ENCODE peak calls at places on chromosomes 2 and 18, in five cellular contexts. I, N, J, F and T are unnamed samples.

GRCh38 chr2:132757676-132758075 is 87.7 kb upstream of the LYPD1 start:
- DNase-seq in I (no peak), N (no peak), J (no peak), F (no peak), T (no peak)

GRCh38 chr2:501130-501529 is 176.1 kb downstream of the TMEM18 start:
- DNase-seq in I (no peak), N (peak; percentile 27), J (no peak), F (no peak), T (peak; percentile 30)

GRCh38 chr18:8176105-8176504 is 433.1 kb upstream of the RAB12 start:
- DNase-seq in J (no peak), F (no peak), N (no peak), I (no peak), T (no peak)

GRCh38 chr2:213015387-213016165 is 135.8 kb downstream of the IKZF2 start:
- DNase-seq in J (no peak), N (no peak), I (no peak), F (no peak), T (no peak)

GRCh38 chr2:196453613-196454047 is 185.9 kb upstream of the CCDC150 start:
- DNase-seq in J (no peak), I (peak; percentile 55), F (peak; percentile 40), N (peak; percentile 58), T (no peak)

GRCh38 chr2:231356474-231356849 is 39.0 kb upstream of the B3GNT7 start:
- DNase-seq in J (no peak), I (no peak), N (no peak), F (no peak), T (no peak)

GRCh38 chr2:25309402-25309801 is 32.3 kb downstream of the DNMT3A start:
- DNase-seq in J (no peak), F (peak; percentile 67), N (peak; percentile 77), I (peak; percentile 80), T (peak; percentile 64)

GRCh38 chr2:25437881-25438662 is 96.3 kb upstream of the DNMT3A start:
- DNase-seq in I (no peak), N (no peak), F (no peak), J (no peak), T (no peak)

GRCh38 chr2:240915526-240916335 is 9.6 kb downstream of the CROCC2 start:
- DNase-seq in F (no peak), N (no peak), I (peak; percentile 9), J (no peak), T (no peak)

GRCh38 chr2:37005118-37005868 is 39.0 kb upstream of the STRN start:
- DNase-seq in J (no peak), I (peak; percentile 35), F (peak; percentile 30), N (no peak), T (no peak)

GRCh38 chr2:102258386-102259074 is 52.8 kb upstream of the IL1RL1 start:
- DNase-seq in J (peak; percentile 80), N (no peak), I (no peak), F (no peak), T (no peak)

GRCh38 chr2:226660524-226660923 is 139.1 kb downstream of the IRS1 start:
- DNase-seq in N (no peak), J (peak; percentile 77), F (peak; percentile 45), I (no peak), T (no peak)

GRCh38 chr2:207163053-207163814 is 2.5 kb downstream of the KLF7 start:
- DNase-seq in I (no peak), J (no peak), N (no peak), F (no peak), T (no peak)

GRCh38 chr2:8148260-8148880 is 533.5 kb upstream of the ID2 start:
- DNase-seq in F (no peak), I (no peak), J (no peak), N (no peak), T (no peak)

GRCh38 chr2:85409719-85410583 is at the start of gene CAPG:
- DNase-seq in J (no peak), N (no peak), F (peak; percentile 93), I (no peak), T (no peak)

GRCh38 chr2:152486048-152486736 is 151.2 kb downstream of the FMNL2 start:
- DNase-seq in I (no peak), N (no peak), F (peak; percentile 35), J (no peak), T (no peak)

GRCh38 chr2:172674968-172675303 is 60.7 kb upstream of the RAPGEF4 start:
- DNase-seq in J (no peak), N (no peak), I (no peak), F (no peak), T (no peak)

GRCh38 chr2:71226391-71226964 is 425 bp downstream of the PAIP2B start:
- DNase-seq in F (no peak), N (peak; percentile 30), J (no peak), I (peak; percentile 8), T (peak; percentile 40)

GRCh38 chr2:224405841-224406370 is 4.0 kb upstream of the FAM124B start:
- DNase-seq in F (no peak), J (no peak), N (no peak), I (no peak), T (no peak)

GRCh38 chr2:283996-284794 is 3.7 kb downstream of the ALKAL2 start:
- DNase-seq in I (no peak), J (no peak), F (no peak), N (no peak), T (no peak)

DNA sequence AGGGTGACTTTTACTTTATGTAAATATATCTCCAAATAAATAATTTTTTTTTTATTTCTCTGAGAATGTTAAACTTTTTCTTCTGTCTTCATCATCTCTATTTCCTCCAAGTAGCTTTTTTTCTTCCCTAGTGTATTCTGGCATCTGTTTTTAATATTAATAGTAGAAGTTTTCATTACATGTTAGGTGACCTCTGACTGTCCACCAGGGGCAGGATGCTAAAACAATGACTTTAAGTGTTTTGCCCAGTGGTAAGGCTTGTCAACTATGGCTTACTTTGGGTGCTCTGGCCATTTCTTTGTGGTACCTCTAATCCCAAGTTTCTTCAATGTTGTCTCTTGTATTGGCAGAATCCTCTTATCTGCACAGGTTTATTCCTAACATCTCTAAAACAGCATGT is 127.1 kb downstream of the SRBD1 start:
- DNase-seq in N (no peak), F (no peak), I (no peak), J (no peak), T (no peak)
- TF ChIP-seq CTCF in N (peak; percentile 49), F (no peak), I (peak; percentile 61), J (peak; percentile 30), T (peak; percentile 49)

GRCh38 chr2:86621290-86621943 is 2.2 kb downstream of the RNF103 start:
- DNase-seq in I (no peak), N (no peak), F (no peak), J (no peak), T (no peak)
- TF ChIP-seq CTCF in I (no peak), N (no peak), F (no peak), J (no peak), T (peak; percentile 24)

GRCh38 chr2:214591359-214591758 is 180.5 kb downstream of the VWC2L start:
- DNase-seq in J (no peak), F (no peak), N (no peak), I (no peak), T (no peak)
- TF ChIP-seq CTCF in J (peak; percentile 16), F (no peak), N (no peak), I (peak; percentile 45), T (peak; percentile 37)

GRCh38 chr2:73232471-73233153 is 427 bp downstream of the PRADC1 start:
- DNase-seq in I (peak; percentile 21), J (no peak), F (peak; percentile 29), N (no peak), T (no peak)
- TF ChIP-seq CTCF in I (no peak), J (no peak), F (no peak), N (no peak), T (no peak)

GRCh38 chr18:55522011-55522410 is 66.0 kb downstream of the TCF4 start:
- DNase-seq in N (peak; percentile 59), I (peak; percentile 35), F (peak; percentile 50), J (no peak), T (peak; percentile 16)
- TF ChIP-seq CTCF in N (peak; percentile 62), I (peak; percentile 64), F (peak; percentile 14), J (peak; percentile 20), T (peak; percentile 53)

DNA sequence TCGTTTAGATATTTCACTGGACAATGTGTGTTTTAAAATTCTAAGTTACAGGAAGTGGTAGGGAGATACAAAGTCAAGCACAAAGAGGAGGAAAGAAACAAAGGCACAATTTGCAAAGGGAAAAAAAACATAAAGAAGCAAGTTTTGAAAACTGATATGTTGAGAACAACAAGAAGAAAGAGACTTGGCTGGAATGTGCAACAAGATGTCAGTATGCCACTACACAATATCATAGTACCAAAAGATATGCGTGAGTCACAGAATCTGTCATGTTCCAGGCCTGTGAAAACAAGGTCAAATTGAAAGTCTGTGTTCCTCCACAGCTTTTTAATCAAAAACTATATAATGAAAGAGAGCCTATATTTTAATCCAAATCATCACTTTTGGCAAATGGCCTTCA is 12.0 kb downstream of the EXOC6B start:
- DNase-seq in J (no peak), F (no peak), I (no peak), N (no peak), T (no peak)
- TF ChIP-seq CTCF in J (no peak), F (no peak), I (no peak), N (no peak), T (no peak)

GRCh38 chr2:119350311-119350998 is 16.2 kb downstream of the C2orf76 start:
- DNase-seq in F (no peak), N (no peak), J (no peak), I (no peak), T (no peak)
- TF ChIP-seq CTCF in F (no peak), N (no peak), J (no peak), I (peak; percentile 13), T (peak; percentile 19)

GRCh38 chr2:218072478-218073024 is 3.5 kb downstream of the RUFY4 start:
- DNase-seq in N (no peak), J (no peak), F (no peak), I (no peak), T (no peak)

GRCh38 chr2:218073185-218073584 is 4.1 kb downstream of the RUFY4 start:
- DNase-seq in F (no peak), J (no peak), N (no peak), I (no peak), T (no peak)

GRCh38 chr2:218075975-218076811 is 7.1 kb downstream of the RUFY4 start:
- DNase-seq in F (no peak), N (no peak), J (no peak), I (no peak), T (no peak)

GRCh38 chr2:218072002-218072401 is 2.9 kb downstream of the RUFY4 start:
- DNase-seq in J (no peak), I (no peak), F (no peak), N (no peak), T (no peak)

GRCh38 chr2:218074031-218074430 is 5.0 kb downstream of the RUFY4 start:
- DNase-seq in J (no peak), I (peak; percentile 60), F (peak; percentile 33), N (peak; percentile 66), T (peak; percentile 41)
- TF ChIP-seq CTCF in J (peak; percentile 41), I (peak; percentile 68), F (peak; percentile 78), N (peak; percentile 28), T (peak; percentile 49)